ENCODE peak calls at places on chromosomes 16 and 17, in nine cellular contexts. K is fibroblast of the aortic adventitia, W is upper lobe of right lung, H is fibroblast of villous mesenchyme, I is NCI-H510A treated with DMSO at 0.1 percent for 48 hours, T is IMR-90, C is brain microvascular endothelial cell, U is substantia nigra, O is kidney glomerular epithelial cell. Q is an unnamed sample.

GRCh38 chr16:3486506-3487215 is 8.6 kb downstream of the C16orf90 start:
- DNase-seq in O (no peak), K (no peak), U (no peak), T (no peak), W (no peak), I (no peak), H (no peak), C (no peak), Q (no peak)

GRCh38 chr17:17675925-17676534 is 5.2 kb upstream of the RAI1 start:
- DNase-seq in O (no peak), C (no peak), K (no peak), I (peak; percentile 76), W (no peak), T (peak; percentile 52), U (no peak), H (peak; percentile 48), Q (no peak)

GRCh38 chr16:15879255-15879804 is 9.1 kb downstream of the CEP20 start:
- DNase-seq in H (peak; percentile 85), W (no peak), K (peak; percentile 95), I (peak; percentile 50), U (no peak), O (peak; percentile 42), C (peak; percentile 66), T (peak; percentile 96), Q (no peak)

GRCh38 chr16:83272201-83272600 is 535.6 kb upstream of the HSBP1 start:
- DNase-seq in O (no peak), H (no peak), U (no peak), W (no peak), C (peak; percentile 51), K (peak; percentile 9), T (peak; percentile 74), I (no peak), Q (no peak)

GRCh38 chr16:68402748-68403040 is 45.6 kb downstream of the SMPD3 start:
- DNase-seq in U (no peak), C (no peak), W (no peak), K (no peak), T (no peak), H (no peak), I (no peak), O (no peak), Q (no peak)

GRCh38 chr16:54630284-54630967 is 300.2 kb upstream of the IRX5 start:
- DNase-seq in I (no peak), K (peak; percentile 79), W (no peak), O (no peak), H (no peak), C (peak; percentile 7), U (no peak), T (no peak), Q (no peak)

GRCh38 chr17:43338886-43339516 is 59.8 kb upstream of the ARL4D start:
- DNase-seq in C (peak; percentile 56), K (peak; percentile 47), O (peak; percentile 26), H (peak; percentile 53), U (peak; percentile 15), T (no peak), W (peak; percentile 85), I (peak; percentile 52), Q (no peak)

GRCh38 chr17:58525239-58525638 is 10.8 kb upstream of the MTMR4 start:
- DNase-seq in U (no peak), C (peak; percentile 70), W (no peak), H (peak; percentile 94), T (peak; percentile 84), O (peak; percentile 12), K (peak; percentile 91), I (no peak), Q (no peak)

GRCh38 chr17:39627717-39628516 is 1.2 kb downstream of the PPP1R1B start:
- DNase-seq in U (no peak), W (no peak), O (no peak), T (no peak), H (no peak), K (no peak), C (no peak), I (peak; percentile 27), Q (no peak)

GRCh38 chr16:87358696-87359095 is 24.9 kb downstream of the FBXO31 start:
- DNase-seq in W (no peak), I (no peak), K (no peak), O (no peak), U (no peak), C (no peak), T (no peak), H (no peak), Q (no peak)

GRCh38 chr17:43316522-43317142 is 82.2 kb upstream of the ARL4D start:
- DNase-seq in I (no peak), C (no peak), U (no peak), K (peak; percentile 6), T (no peak), H (no peak), O (no peak), W (no peak), Q (peak; percentile 64)

GRCh38 chr17:30095507-30096244 is 20.9 kb upstream of the NSRP1 start:
- DNase-seq in H (peak; percentile 72), U (no peak), T (peak; percentile 82), I (peak; percentile 62), W (no peak), C (peak; percentile 78), K (peak; percentile 85), O (peak; percentile 87), Q (no peak)

GRCh38 chr16:29700253-29700987 is 21.4 kb downstream of the QPRT start:
- DNase-seq in C (peak; percentile 85), K (peak; percentile 92), U (peak; percentile 7), T (peak; percentile 87), W (peak; percentile 85), I (peak; percentile 96), O (peak; percentile 80), H (peak; percentile 89), Q (no peak)

GRCh38 chr16:17026600-17027242 is 444.0 kb downstream of the XYLT1 start:
- DNase-seq in C (no peak), H (no peak), W (no peak), U (no peak), K (no peak), T (no peak), I (no peak), O (no peak), Q (no peak)

GRCh38 chr17:43769426-43769825 is 9.4 kb downstream of the DUSP3 start:
- DNase-seq in C (no peak), H (no peak), O (no peak), W (no peak), T (no peak), U (no peak), I (no peak), K (no peak), Q (peak; percentile 81)

GRCh38 chr17:12342609-12343248 is 322.1 kb downstream of the MAP2K4 start:
- DNase-seq in K (peak; percentile 3), U (no peak), T (no peak), W (no peak), H (peak; percentile 24), C (peak; percentile 16), I (no peak), O (peak; percentile 8), Q (no peak)

GRCh38 chr16:66635406-66635805 is 30.9 kb downstream of the CMTM3 start:
- DNase-seq in H (no peak), C (no peak), I (no peak), K (no peak), U (no peak), T (no peak), W (no peak), O (no peak), Q (no peak)

GRCh38 chr16:85626191-85626951 is 13.2 kb downstream of the GSE1 start:
- DNase-seq in K (no peak), W (no peak), C (no peak), H (no peak), O (no peak), U (no peak), T (no peak), I (no peak), Q (no peak)

GRCh38 chr17:72336026-72336803 is 215.4 kb downstream of the SOX9 start:
- DNase-seq in U (no peak), C (no peak), T (no peak), H (no peak), W (no peak), I (no peak), O (no peak), K (no peak), Q (peak; percentile 35)

GRCh38 chr16:24776486-24777220 is 47.2 kb downstream of the TNRC6A start:
- DNase-seq in K (peak; percentile 82), I (no peak), U (no peak), C (peak; percentile 34), O (no peak), W (no peak), T (peak; percentile 33), H (peak; percentile 34), Q (no peak)

GRCh38 chr17:38687291-38687690 is 12.5 kb upstream of the EPOP start:
- DNase-seq in H (no peak), K (peak; percentile 47), O (no peak), W (no peak), U (no peak), I (no peak), C (no peak), T (peak; percentile 72), Q (no peak)

GRCh38 chr17:33057564-33057963 is 65.9 kb downstream of the SPACA3 start:
- DNase-seq in W (no peak), U (no peak), C (no peak), K (no peak), H (no peak), I (no peak), O (peak; percentile 8), T (no peak), Q (no peak)

Q was measured in mesenteric fat pad.